ENCODE peak calls at places on chromosomes 2 and 18, in seven cellular contexts. A, E, O, D, X, F and P are unnamed samples.

GRCh38 chr2:173990970-173991819 is 26.0 kb upstream of the SP3 start:
- DNase-seq in D (no peak), X (peak), F (peak), O (peak), E (peak), A (no peak), P (peak)

GRCh38 chr2:85433511-85434089 is 15.1 kb downstream of the SH2D6 start:
- DNase-seq in E (peak), D (peak), F (no peak), O (peak), A (no peak), X (peak), P (peak)

GRCh38 chr2:238513346-238513745 is 86.6 kb downstream of the ASB1 start:
- DNase-seq in O (peak), F (peak), E (peak), X (peak), A (no peak), D (peak), P (peak)

GRCh38 chr2:19710230-19710629 is 191.6 kb downstream of the TTC32 start:
- DNase-seq in E (peak), F (no peak), X (no peak), O (no peak), A (no peak), D (no peak), P (no peak)

GRCh38 chr2:141557329-141558098 is 573.3 kb downstream of the LRP1B start:
- DNase-seq in O (peak), X (peak), A (no peak), E (peak), D (no peak), F (no peak), P (peak)

GRCh38 chr2:20434588-20435294 is 12.1 kb upstream of the RHOB start:
- DNase-seq in D (no peak), X (no peak), O (no peak), A (no peak), F (no peak), E (peak), P (no peak)

GRCh38 chr2:69716555-69717120 is 25.3 kb upstream of the ANXA4 start:
- DNase-seq in E (peak), X (peak), O (no peak), A (no peak), F (no peak), D (no peak), P (peak)

GRCh38 chr2:224085811-224086210 is 46.7 kb upstream of the SERPINE2 start:
- DNase-seq in F (no peak), D (no peak), X (no peak), A (no peak), E (no peak), O (no peak), P (no peak)

GRCh38 chr2:26316041-26316440 is 29.9 kb upstream of the SELENOI start:
- DNase-seq in E (no peak), A (no peak), X (no peak), F (peak), D (peak), O (no peak), P (no peak)

GRCh38 chr2:8003462-8004075 is 678.3 kb upstream of the ID2 start:
- DNase-seq in D (no peak), F (no peak), X (peak), E (no peak), A (no peak), O (no peak), P (peak)

GRCh38 chr2:200588076-200588678 is 2.4 kb downstream of the AOX1 start:
- DNase-seq in D (no peak), O (no peak), X (no peak), E (no peak), A (no peak), F (no peak), P (no peak)

GRCh38 chr18:710418-711300 is 1.8 kb downstream of the ENOSF1 start:
- DNase-seq in A (no peak), F (no peak), O (no peak), E (no peak), D (no peak), X (no peak), P (no peak)

GRCh38 chr18:712401-713134 is at the start of gene ENOSF1:
- DNase-seq in E (peak), A (peak), D (peak), X (peak), F (peak), O (peak), P (peak)

GRCh38 chr18:713135-713490 is 683 bp upstream of the ENOSF1 start:
- DNase-seq in X (no peak), O (no peak), A (no peak), D (no peak), E (no peak), F (no peak), P (no peak)

GRCh38 chr18:711330-711692 is 1.1 kb downstream of the ENOSF1 start:
- DNase-seq in D (peak), F (no peak), E (no peak), A (no peak), O (no peak), X (no peak), P (no peak)

DNA sequence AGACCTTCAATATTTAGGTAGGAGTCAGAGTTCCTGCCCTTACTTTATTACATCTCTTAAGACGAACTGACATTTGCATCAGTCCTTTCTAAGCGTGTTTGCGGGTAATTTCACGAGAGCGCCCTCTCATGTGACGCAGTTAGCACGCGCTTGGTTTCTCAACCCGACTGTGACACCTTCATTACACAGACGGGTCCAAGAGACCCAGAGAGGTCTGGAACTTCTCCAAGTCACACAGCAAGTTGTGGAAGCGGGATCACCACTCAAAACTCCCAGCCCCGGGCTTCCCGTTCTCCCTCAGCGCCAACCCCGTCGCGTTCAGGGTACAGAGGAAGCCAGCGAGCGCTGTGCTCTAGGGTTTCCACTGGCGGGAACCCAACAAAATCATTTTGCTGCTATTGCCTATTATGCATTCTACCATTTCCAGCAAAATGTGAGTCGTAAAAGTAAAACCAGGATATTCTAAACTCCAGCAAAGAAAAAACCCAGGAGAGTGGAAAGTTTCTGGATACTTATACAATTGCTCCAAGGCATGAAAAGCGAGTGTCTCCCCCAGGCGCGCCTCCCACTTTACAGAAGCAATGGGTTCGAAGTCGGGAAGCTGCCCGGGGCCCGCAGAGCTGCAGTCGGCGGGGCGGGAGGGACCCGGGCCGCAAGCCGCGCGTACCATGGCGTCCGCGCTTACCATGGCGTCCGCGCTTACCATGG is 583 bp downstream of the ENOSF1 start:
- DNase-seq in O (peak), D (peak), F (peak), E (peak), X (peak), A (peak), P (peak)
- TF ChIP-seq CTCF in O (no peak), D (no peak), F (peak), E (peak), X (peak), A (no peak), P (no peak)

GRCh38 chr18:48023334-48024008 is 93.0 kb upstream of the SMAD2 start:
- DNase-seq in O (peak), E (peak), A (peak), D (peak), F (no peak), X (peak), P (peak)
- TF ChIP-seq CTCF in O (peak), E (peak), A (no peak), D (peak), F (peak), X (peak), P (peak)

DNA sequence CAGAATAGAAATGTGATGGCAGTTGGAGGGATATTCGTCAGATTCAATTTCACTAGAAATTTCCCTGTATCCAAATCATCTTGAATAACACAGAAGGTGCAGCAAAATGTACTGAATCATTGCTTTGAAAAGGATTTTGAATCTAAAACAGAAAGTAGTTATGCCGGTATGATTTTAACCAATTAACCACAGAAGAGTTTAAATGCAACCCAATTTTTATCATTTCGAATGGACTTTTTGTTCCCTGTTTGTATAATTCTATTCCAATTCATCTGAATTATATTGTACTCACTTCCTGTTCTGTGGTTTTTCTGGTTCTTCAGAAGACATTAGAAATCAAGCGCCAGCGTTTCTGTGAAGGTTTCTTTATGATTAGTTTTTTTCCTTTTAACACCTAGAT is 190.4 kb downstream of the MYO3B start:
- DNase-seq in D (no peak), F (no peak), A (no peak), O (no peak), E (no peak), X (no peak), P (no peak)
- TF ChIP-seq CTCF in D (no peak), F (no peak), A (no peak), O (no peak), E (no peak), X (no peak), P (no peak)

GRCh38 chr2:197599285-197599965 is 76.0 kb downstream of the RFTN2 start:
- DNase-seq in A (no peak), O (peak), F (peak), X (peak), D (peak), E (peak), P (peak)
- TF ChIP-seq CTCF in A (peak), O (peak), F (peak), X (peak), D (peak), E (peak), P (peak)

DNA sequence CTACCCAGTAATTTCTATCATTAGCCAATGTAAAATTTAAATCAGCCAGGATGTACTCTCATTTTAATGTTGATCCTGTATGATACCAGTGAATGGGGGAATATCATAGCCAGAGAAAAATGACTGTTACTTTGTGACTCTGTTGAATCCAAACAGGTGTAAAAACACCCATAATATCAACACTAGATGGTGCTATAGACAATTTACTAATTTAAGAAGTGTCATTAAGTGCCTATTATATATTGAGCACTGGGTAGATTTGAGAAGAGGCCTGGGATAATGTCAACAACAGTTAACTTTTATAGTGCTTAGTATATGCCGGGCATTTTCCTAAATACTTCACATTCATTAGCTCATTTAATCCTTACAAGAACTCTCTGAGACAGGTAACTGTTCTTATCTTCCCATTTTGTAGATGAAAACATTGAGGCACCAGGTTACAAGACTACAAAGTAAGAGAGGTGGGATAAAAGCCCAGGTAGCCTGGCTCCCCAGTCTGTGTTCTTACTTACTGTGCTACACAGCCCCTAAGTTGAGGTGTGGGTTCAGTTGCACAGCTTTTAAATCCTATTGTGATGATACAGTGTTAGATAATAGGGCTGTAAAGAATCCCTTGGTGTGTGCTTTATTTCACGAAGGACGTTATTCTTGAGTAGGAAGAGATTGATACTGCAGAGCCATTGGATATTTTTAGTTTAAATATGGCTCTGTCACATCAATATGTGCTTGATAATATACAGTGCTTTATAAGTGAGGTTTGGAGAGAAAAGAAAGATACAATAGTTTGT is 325.5 kb downstream of the AGPS start:
- DNase-seq in X (no peak), O (no peak), F (peak), E (peak), D (no peak), A (no peak), P (no peak)
- TF ChIP-seq CTCF in X (no peak), O (no peak), F (peak), E (no peak), D (peak), A (no peak), P (peak)

DNA sequence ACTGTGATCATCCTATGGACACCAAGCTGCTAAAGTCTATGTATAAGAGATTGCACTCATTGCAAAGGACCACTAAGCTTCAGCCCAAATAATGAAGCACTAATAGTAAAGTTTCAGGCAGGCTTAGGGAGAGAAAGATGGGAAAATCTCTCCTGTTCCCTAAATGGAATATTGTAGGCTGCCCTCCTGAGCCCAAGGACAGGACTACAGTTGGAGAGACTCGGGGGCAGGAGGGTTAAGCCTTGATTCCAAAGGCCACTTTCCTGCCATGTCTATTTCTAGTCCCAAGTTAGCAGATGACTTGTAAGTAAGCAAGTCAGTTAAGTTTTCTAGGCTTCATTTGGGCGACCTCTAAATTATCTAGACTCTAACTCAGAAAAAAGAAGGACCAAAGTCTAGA is 9.0 kb downstream of the TMEM247 start:
- DNase-seq in X (no peak), F (no peak), E (no peak), A (no peak), D (no peak), O (no peak), P (no peak)
- TF ChIP-seq CTCF in X (no peak), F (no peak), E (no peak), A (no peak), D (peak), O (no peak), P (peak)

GRCh38 chr2:36408198-36408703 is 52.7 kb downstream of the CRIM1 start:
- DNase-seq in F (no peak), A (no peak), X (peak), E (no peak), D (peak), O (no peak), P (peak)
- TF ChIP-seq CTCF in F (no peak), A (no peak), X (no peak), E (no peak), D (no peak), O (no peak), P (no peak)

DNA sequence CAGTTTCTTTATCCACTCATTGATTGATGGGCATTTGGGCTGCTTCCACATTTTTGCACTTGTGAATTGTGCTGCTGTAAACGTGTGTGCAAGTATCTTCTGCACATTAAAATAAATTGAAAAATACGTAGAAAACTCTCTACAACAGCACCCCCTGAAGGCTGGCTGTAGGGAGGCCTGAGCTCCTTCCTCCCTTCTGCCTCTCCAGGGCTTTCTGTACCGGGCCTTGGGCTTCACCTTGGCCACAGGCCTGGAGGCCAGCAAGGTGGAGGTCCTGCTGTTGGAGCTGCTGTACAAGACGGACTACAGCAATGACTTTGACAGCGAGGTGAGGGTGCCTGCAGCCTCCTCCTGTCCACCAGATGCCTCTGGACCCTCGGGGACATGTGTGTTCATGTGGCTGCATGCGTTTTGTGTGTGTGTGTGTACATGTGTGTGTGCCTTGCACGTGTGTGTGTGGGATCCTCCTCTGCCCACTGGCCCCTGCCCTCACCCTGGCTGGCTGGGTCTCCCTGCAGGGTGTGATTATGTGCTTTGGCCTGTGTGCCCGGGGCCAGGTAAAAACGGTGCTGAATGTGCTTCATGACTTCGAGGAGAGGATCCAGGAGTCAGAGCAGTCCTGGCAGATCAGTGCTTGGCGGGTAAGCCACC is 29.2 kb downstream of the MROH2A start:
- DNase-seq in F (no peak), O (peak), X (no peak), E (no peak), D (peak), A (peak), P (no peak)
- TF ChIP-seq CTCF in F (no peak), O (no peak), X (no peak), E (no peak), D (peak), A (no peak), P (no peak)

DNA sequence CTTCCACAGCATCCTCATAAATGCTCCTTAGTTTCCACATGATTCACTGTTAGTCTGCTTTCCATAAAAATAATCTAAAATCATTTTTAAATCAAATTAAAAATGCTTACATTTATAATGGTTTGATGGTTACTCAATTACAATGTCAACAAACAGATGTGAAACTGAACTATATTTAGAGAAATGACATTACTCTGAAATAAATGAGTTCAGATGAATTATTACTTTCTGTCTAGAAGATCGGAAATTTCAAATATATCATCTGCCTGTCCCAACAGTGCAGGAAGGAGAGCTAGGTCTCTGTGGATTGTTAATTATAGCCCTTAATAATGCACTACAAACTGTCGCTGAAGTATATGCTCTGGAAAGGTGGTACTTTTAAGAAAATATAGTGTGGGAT is 109.8 kb downstream of the DSEL start:
- DNase-seq in F (no peak), E (no peak), O (no peak), X (no peak), A (no peak), D (no peak), P (no peak)
- TF ChIP-seq CTCF in F (no peak), E (no peak), O (no peak), X (no peak), A (no peak), D (no peak), P (no peak)